ENCODE peak calls at places on chromosome 11, in seven cellular contexts. One of them, this sample, is unnamed.

GRCh38 chr11:17543041-17543440 is 1.2 kb downstream of the USH1C start:
- DNase-seq in tibial nerve: no peak
- DNase-seq in A549: no peak
- DNase-seq in H1: no peak
- DNase-seq in stomach: no peak
- DNase-seq in K562: no peak
- DNase-seq in sigmoid colon: no peak
- DNase-seq in this sample: no peak

GRCh38 chr11:123122341-123122740 is 60.4 kb upstream of the HSPA8 start:
- DNase-seq in tibial nerve: no peak
- DNase-seq in A549: no peak
- DNase-seq in H1: no peak
- DNase-seq in stomach: no peak
- DNase-seq in K562: no peak
- DNase-seq in sigmoid colon: peak
- DNase-seq in this sample: no peak

GRCh38 chr11:106733518-106734162 is 284.6 kb downstream of the GUCY1A2 start:
- DNase-seq in tibial nerve: no peak
- DNase-seq in A549: no peak
- DNase-seq in H1: no peak
- DNase-seq in stomach: no peak
- DNase-seq in K562: no peak
- DNase-seq in sigmoid colon: no peak
- DNase-seq in this sample: no peak

GRCh38 chr11:61004037-61004641 is 32.7 kb downstream of the CD6 start:
- DNase-seq in tibial nerve: no peak
- DNase-seq in A549: no peak
- DNase-seq in H1: no peak
- DNase-seq in stomach: no peak
- DNase-seq in K562: no peak
- DNase-seq in sigmoid colon: no peak
- DNase-seq in this sample: peak

GRCh38 chr11:14676068-14676467 is 32.5 kb downstream of the PDE3B start:
- DNase-seq in tibial nerve: no peak
- DNase-seq in A549: no peak
- DNase-seq in H1: no peak
- DNase-seq in stomach: no peak
- DNase-seq in K562: no peak
- DNase-seq in sigmoid colon: no peak
- DNase-seq in this sample: no peak

GRCh38 chr11:130174642-130175041 is 15.1 kb downstream of the ST14 start:
- DNase-seq in tibial nerve: no peak
- DNase-seq in A549: no peak
- DNase-seq in H1: no peak
- DNase-seq in stomach: no peak
- DNase-seq in K562: no peak
- DNase-seq in sigmoid colon: no peak
- DNase-seq in this sample: no peak

GRCh38 chr11:1629326-1630185 is at the start of gene KRTAP5-5:
- DNase-seq in tibial nerve: no peak
- DNase-seq in A549: no peak
- DNase-seq in H1: no peak
- DNase-seq in stomach: no peak
- DNase-seq in K562: no peak
- DNase-seq in sigmoid colon: no peak
- DNase-seq in this sample: no peak

GRCh38 chr11:88181776-88182175 is 6.5 kb upstream of the RAB38 start:
- DNase-seq in tibial nerve: no peak
- DNase-seq in A549: no peak
- DNase-seq in H1: no peak
- DNase-seq in stomach: no peak
- DNase-seq in K562: no peak
- DNase-seq in sigmoid colon: no peak
- DNase-seq in this sample: no peak

GRCh38 chr11:22193348-22194051 is 615 bp downstream of the ANO5 start:
- DNase-seq in tibial nerve: no peak
- DNase-seq in A549: peak
- DNase-seq in H1: peak
- DNase-seq in stomach: peak
- DNase-seq in K562: peak
- DNase-seq in sigmoid colon: peak
- DNase-seq in this sample: peak

GRCh38 chr11:83957038-83957900 is 671.1 kb upstream of the CCDC90B start:
- DNase-seq in tibial nerve: no peak
- DNase-seq in A549: no peak
- DNase-seq in H1: no peak
- DNase-seq in stomach: no peak
- DNase-seq in K562: no peak
- DNase-seq in sigmoid colon: no peak
- DNase-seq in this sample: no peak

GRCh38 chr11:12444601-12445000 is 67.2 kb downstream of the PARVA start:
- DNase-seq in tibial nerve: no peak
- DNase-seq in A549: no peak
- DNase-seq in H1: no peak
- DNase-seq in stomach: no peak
- DNase-seq in K562: no peak
- DNase-seq in sigmoid colon: no peak
- DNase-seq in this sample: no peak

GRCh38 chr11:2387266-2387982 is 10.3 kb downstream of the CD81 start:
- DNase-seq in tibial nerve: no peak
- DNase-seq in A549: no peak
- DNase-seq in H1: no peak
- DNase-seq in stomach: no peak
- DNase-seq in K562: no peak
- DNase-seq in sigmoid colon: no peak
- DNase-seq in this sample: peak

GRCh38 chr11:72828081-72828567 is 13.9 kb downstream of the ATG16L2 start:
- DNase-seq in tibial nerve: no peak
- DNase-seq in A549: no peak
- DNase-seq in H1: no peak
- DNase-seq in stomach: no peak
- DNase-seq in K562: no peak
- DNase-seq in sigmoid colon: no peak
- DNase-seq in this sample: peak

GRCh38 chr11:10522921-10523320 is 18.1 kb downstream of the RNF141 start:
- DNase-seq in tibial nerve: no peak
- DNase-seq in A549: no peak
- DNase-seq in H1: no peak
- DNase-seq in stomach: no peak
- DNase-seq in K562: no peak
- DNase-seq in sigmoid colon: no peak
- DNase-seq in this sample: no peak

GRCh38 chr11:67504950-67505561 is at the start of gene PITPNM1:
- DNase-seq in tibial nerve: peak
- DNase-seq in A549: peak
- DNase-seq in H1: no peak
- DNase-seq in stomach: peak
- DNase-seq in K562: peak
- DNase-seq in sigmoid colon: peak
- DNase-seq in this sample: peak

GRCh38 chr11:35927730-35928129 is 16.1 kb upstream of the LDLRAD3 start:
- DNase-seq in tibial nerve: peak
- DNase-seq in A549: peak
- DNase-seq in H1: no peak
- DNase-seq in stomach: peak
- DNase-seq in K562: no peak
- DNase-seq in sigmoid colon: peak
- DNase-seq in this sample: peak

GRCh38 chr11:57361926-57362325 is 19.0 kb downstream of the PRG3 start:
- DNase-seq in tibial nerve: no peak
- DNase-seq in A549: no peak
- DNase-seq in H1: no peak
- DNase-seq in stomach: no peak
- DNase-seq in K562: no peak
- DNase-seq in sigmoid colon: no peak
- DNase-seq in this sample: no peak

GRCh38 chr11:119800171-119800570 is 71.2 kb upstream of the NECTIN1 start:
- DNase-seq in tibial nerve: no peak
- DNase-seq in A549: no peak
- DNase-seq in H1: no peak
- DNase-seq in stomach: no peak
- DNase-seq in K562: no peak
- DNase-seq in sigmoid colon: no peak
- DNase-seq in this sample: no peak

GRCh38 chr11:33988586-33989370 is 62.8 kb upstream of the CAPRIN1 start:
- DNase-seq in tibial nerve: no peak
- DNase-seq in A549: no peak
- DNase-seq in H1: no peak
- DNase-seq in stomach: no peak
- DNase-seq in K562: no peak
- DNase-seq in sigmoid colon: no peak
- DNase-seq in this sample: no peak

GRCh38 chr11:14578551-14578956 is 58.4 kb upstream of the PSMA1 start:
- DNase-seq in tibial nerve: no peak
- DNase-seq in A549: no peak
- DNase-seq in H1: no peak
- DNase-seq in stomach: peak
- DNase-seq in K562: peak
- DNase-seq in sigmoid colon: no peak
- DNase-seq in this sample: no peak

GRCh38 chr11:100687032-100687629 is at the start of gene ARHGAP42:
- DNase-seq in tibial nerve: peak
- DNase-seq in A549: peak
- DNase-seq in H1: peak
- DNase-seq in stomach: peak
- DNase-seq in K562: peak
- DNase-seq in sigmoid colon: peak
- DNase-seq in this sample: peak

GRCh38 chr11:112321521-112322172 is 61.0 kb upstream of the PLET1 start:
- DNase-seq in tibial nerve: no peak
- DNase-seq in A549: no peak
- DNase-seq in H1: peak
- DNase-seq in stomach: peak
- DNase-seq in K562: no peak
- DNase-seq in sigmoid colon: no peak
- DNase-seq in this sample: no peak

GRCh38 chr11:9214765-9215164 is 50.4 kb downstream of the DENND5A start:
- DNase-seq in tibial nerve: no peak
- DNase-seq in A549: no peak
- DNase-seq in H1: no peak
- DNase-seq in stomach: no peak
- DNase-seq in K562: no peak
- DNase-seq in sigmoid colon: no peak
- DNase-seq in this sample: no peak

GRCh38 chr11:65423516-65424199 is 1.1 kb downstream of the NEAT1 start:
- DNase-seq in tibial nerve: peak
- DNase-seq in A549: no peak
- DNase-seq in H1: no peak
- DNase-seq in stomach: peak
- DNase-seq in K562: no peak
- DNase-seq in sigmoid colon: peak
- DNase-seq in this sample: peak

GRCh38 chr11:65424200-65425104 is 1.9 kb downstream of the NEAT1 start:
- DNase-seq in tibial nerve: no peak
- DNase-seq in A549: no peak
- DNase-seq in H1: no peak
- DNase-seq in stomach: peak
- DNase-seq in K562: peak
- DNase-seq in sigmoid colon: peak
- DNase-seq in this sample: no peak

GRCh38 chr11:65426839-65427690 is 4.5 kb downstream of the NEAT1 start:
- DNase-seq in tibial nerve: no peak
- DNase-seq in A549: no peak
- DNase-seq in H1: no peak
- DNase-seq in stomach: peak
- DNase-seq in K562: no peak
- DNase-seq in sigmoid colon: peak
- DNase-seq in this sample: peak

GRCh38 chr11:65425971-65426838 is 3.6 kb downstream of the NEAT1 start:
- DNase-seq in tibial nerve: no peak
- DNase-seq in A549: no peak
- DNase-seq in H1: no peak
- DNase-seq in stomach: peak
- DNase-seq in K562: no peak
- DNase-seq in sigmoid colon: peak
- DNase-seq in this sample: peak

GRCh38 chr11:65425105-65425970 is 2.7 kb downstream of the NEAT1 start:
- DNase-seq in tibial nerve: no peak
- DNase-seq in A549: no peak
- DNase-seq in H1: no peak
- DNase-seq in stomach: peak
- DNase-seq in K562: no peak
- DNase-seq in sigmoid colon: peak
- DNase-seq in this sample: no peak
- TF ChIP-seq POLR2A in tibial nerve: no peak
- TF ChIP-seq POLR2A in A549: no peak
- TF ChIP-seq POLR2A in H1: peak
- TF ChIP-seq POLR2A in stomach: no peak
- TF ChIP-seq POLR2A in K562: peak
- TF ChIP-seq POLR2A in sigmoid colon: peak
- TF ChIP-seq POLR2A in this sample: peak

GRCh38 chr11:6889835-6890234 is 2.5 kb downstream of the OR2D2 start:
- DNase-seq in tibial nerve: no peak
- DNase-seq in A549: no peak
- DNase-seq in H1: no peak
- DNase-seq in stomach: no peak
- DNase-seq in K562: no peak
- DNase-seq in sigmoid colon: no peak
- DNase-seq in this sample: no peak
- TF ChIP-seq EP300 in tibial nerve: no peak
- TF ChIP-seq EP300 in A549: no peak
- TF ChIP-seq EP300 in H1: no peak
- TF ChIP-seq EP300 in stomach: no peak
- TF ChIP-seq EP300 in K562: no peak
- TF ChIP-seq EP300 in sigmoid colon: no peak
- TF ChIP-seq EP300 in this sample: no peak

DNA sequence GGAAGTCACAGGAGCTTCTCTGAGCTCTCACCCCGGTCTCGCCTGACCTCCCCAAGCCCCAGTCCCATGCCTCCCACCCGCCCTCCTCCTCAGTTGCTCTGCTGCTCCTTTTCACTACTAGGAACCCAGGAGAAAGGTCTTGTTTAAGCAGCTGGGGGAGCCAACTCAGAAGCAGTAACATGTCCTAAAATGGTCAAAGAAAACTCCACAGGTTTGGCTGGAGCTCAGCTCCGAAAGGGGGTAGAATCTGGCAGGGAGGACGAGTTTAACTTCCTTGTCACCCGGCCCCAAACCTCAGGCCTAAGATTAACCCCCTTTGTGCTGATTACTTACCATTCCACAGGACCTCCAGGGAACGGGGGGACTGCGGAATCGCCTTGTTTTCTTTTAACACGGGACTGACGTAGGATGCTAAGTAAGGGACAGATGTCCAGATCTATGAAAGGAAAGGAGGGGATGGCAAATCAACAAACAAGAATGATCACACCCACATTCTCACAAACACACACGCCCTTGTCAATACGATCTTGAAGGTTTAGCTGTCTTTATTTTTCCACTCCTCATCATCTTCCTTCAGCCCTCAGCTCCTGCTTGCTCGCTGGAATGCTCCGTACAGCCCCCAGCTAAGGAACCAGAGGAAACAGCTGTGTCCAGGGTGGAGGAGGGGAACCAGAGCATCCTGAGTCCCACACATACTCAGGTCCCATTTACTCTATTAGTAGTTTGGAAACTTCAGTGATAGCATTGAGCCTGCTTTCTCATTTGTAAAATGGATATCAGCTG is 13.5 kb downstream of the PCSK7 start:
- DNase-seq in tibial nerve: no peak
- DNase-seq in A549: no peak
- DNase-seq in H1: no peak
- DNase-seq in stomach: no peak
- DNase-seq in K562: no peak
- DNase-seq in sigmoid colon: peak
- DNase-seq in this sample: peak
- TF ChIP-seq POLR2A in tibial nerve: peak
- TF ChIP-seq POLR2A in A549: no peak
- TF ChIP-seq POLR2A in H1: no peak
- TF ChIP-seq POLR2A in stomach: no peak
- TF ChIP-seq POLR2A in K562: no peak
- TF ChIP-seq POLR2A in sigmoid colon: no peak
- TF ChIP-seq POLR2A in this sample: no peak

GRCh38 chr11:102006835-102007566 is 40.2 kb upstream of the CFAP300 start:
- DNase-seq in tibial nerve: no peak
- DNase-seq in A549: no peak
- DNase-seq in H1: no peak
- DNase-seq in stomach: peak
- DNase-seq in K562: no peak
- DNase-seq in sigmoid colon: no peak
- DNase-seq in this sample: no peak
- TF ChIP-seq EP300 in tibial nerve: no peak
- TF ChIP-seq EP300 in A549: no peak
- TF ChIP-seq EP300 in H1: no peak
- TF ChIP-seq EP300 in stomach: no peak
- TF ChIP-seq EP300 in K562: no peak
- TF ChIP-seq EP300 in sigmoid colon: no peak
- TF ChIP-seq EP300 in this sample: no peak